ENCODE peak calls at places on chromosomes 13 and 19, in six cellular contexts. V is ascending aorta, C is transverse colon, Z is body of pancreas, K is thoracic aorta, W is neural progenitor cell. U is an unnamed sample.

GRCh38 chr19:5075603-5076002 is 106.7 kb downstream of the KDM4B start:
- DNase-seq in W (no peak), V (no peak), C (no peak), K (no peak), Z (no peak), U (no peak)

GRCh38 chr19:17370026-17370587 is 7.0 kb downstream of the PLVAP start:
- DNase-seq in Z (peak; percentile 44), V (no peak), C (no peak), W (no peak), K (no peak), U (no peak)

GRCh38 chr13:74767031-74767430 is 632.8 kb upstream of the KLF12 start:
- DNase-seq in K (no peak), Z (peak; percentile 3), V (no peak), W (no peak), C (no peak), U (no peak)

GRCh38 chr19:39544201-39544903 is 4.4 kb upstream of the EID2 start:
- DNase-seq in C (no peak), V (no peak), Z (no peak), W (no peak), K (no peak), U (no peak)

GRCh38 chr19:4305253-4305612 is 835 bp downstream of the FSD1 start:
- DNase-seq in V (no peak), W (no peak), K (no peak), Z (no peak), C (no peak), U (no peak)

GRCh38 chr13:45398862-45399261 is 19.3 kb downstream of the SLC25A30 start:
- DNase-seq in W (no peak), C (no peak), K (no peak), Z (no peak), V (no peak), U (no peak)

GRCh38 chr19:32345261-32346207 is at the start of gene ZNF507:
- DNase-seq in Z (peak; percentile 79), C (peak; percentile 85), K (peak; percentile 38), W (peak; percentile 93), V (no peak), U (peak; percentile 94)

GRCh38 chr13:98691360-98691759 is 61.1 kb downstream of the SLC15A1 start:
- DNase-seq in Z (no peak), K (no peak), W (no peak), C (no peak), V (no peak), U (no peak)

GRCh38 chr13:36804588-36804987 is 14.4 kb upstream of the RFXAP start:
- DNase-seq in Z (no peak), C (no peak), W (no peak), K (no peak), V (no peak), U (no peak)

GRCh38 chr13:72555601-72556000 is 171.8 kb downstream of the MZT1 start:
- DNase-seq in W (no peak), K (no peak), V (no peak), Z (no peak), C (no peak), U (no peak)

GRCh38 chr19:40663712-40664692 is 26.4 kb downstream of the NUMBL start:
- DNase-seq in C (no peak), Z (peak; percentile 27), V (no peak), K (no peak), W (no peak), U (no peak)

GRCh38 chr13:34358811-34359513 is 541.0 kb downstream of the RFC3 start:
- DNase-seq in V (no peak), C (no peak), K (no peak), W (no peak), Z (peak; percentile 22), U (no peak)

GRCh38 chr13:113122571-113123225 is at the start of gene F10:
- DNase-seq in Z (peak; percentile 75), W (peak; percentile 72), V (no peak), C (peak; percentile 78), K (no peak), U (peak; percentile 79)

GRCh38 chr13:97125051-97125809 is 96.9 kb upstream of the MBNL2 start:
- DNase-seq in K (no peak), V (no peak), C (no peak), W (peak; percentile 38), Z (peak; percentile 54), U (no peak)

GRCh38 chr13:50065712-50066111 is 50.5 kb downstream of the KCNRG start:
- DNase-seq in V (no peak), W (no peak), C (no peak), K (no peak), Z (no peak), U (no peak)

GRCh38 chr13:50072676-50073075 is 57.4 kb downstream of the KCNRG start:
- DNase-seq in K (no peak), C (no peak), V (no peak), W (no peak), Z (no peak), U (no peak)

GRCh38 chr13:50071399-50071798 is 56.2 kb downstream of the KCNRG start:
- DNase-seq in Z (no peak), W (no peak), K (no peak), V (no peak), C (no peak), U (no peak)

GRCh38 chr13:50068508-50068907 is 53.3 kb downstream of the KCNRG start:
- DNase-seq in V (no peak), K (no peak), W (no peak), Z (no peak), C (no peak), U (no peak)

DNA sequence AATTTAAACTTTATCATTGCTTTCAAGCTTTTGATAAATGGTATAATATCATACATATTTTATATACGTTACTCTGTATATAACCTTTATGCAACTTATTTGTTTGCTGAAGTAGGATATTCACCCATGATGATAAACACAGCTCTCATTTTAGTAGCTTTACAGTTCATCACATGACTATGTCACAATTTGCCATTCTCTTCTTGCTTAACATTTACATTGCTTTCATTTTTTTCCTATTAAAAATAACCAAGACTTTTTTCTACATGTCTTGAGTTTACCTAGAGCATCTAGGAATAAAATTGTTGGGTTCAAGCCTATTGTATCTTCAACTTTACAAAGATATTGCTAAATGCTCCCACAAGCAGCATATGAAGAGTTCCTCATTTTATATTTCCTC is 54.0 kb downstream of the KCNRG start:
- DNase-seq in Z (no peak), C (no peak), W (no peak), V (no peak), K (no peak), U (no peak)
- H3K4me1 ChIP-seq in Z (peaks cover 3% of the 10 kb centered on the region), C (no peaks in the 10 kb centered on the region), W (no peaks in the 10 kb centered on the region), V (no peaks in the 10 kb centered on the region), K (peaks cover 67% of the 10 kb centered on the region), U (peaks cover 39% of the 10 kb centered on the region)

GRCh38 chr19:55062735-55063491 is at the start of gene RDH13:
- DNase-seq in W (peak; percentile 97), V (peak; percentile 78), Z (peak; percentile 98), K (peak; percentile 94), C (peak; percentile 98), U (peak; percentile 95)

GRCh38 chr19:55053735-55054134 is 9.2 kb downstream of the RDH13 start:
- DNase-seq in V (no peak), K (no peak), Z (no peak), C (no peak), W (no peak), U (no peak)

GRCh38 chr19:55056827-55057226 is 6.1 kb downstream of the RDH13 start:
- DNase-seq in Z (no peak), W (no peak), C (no peak), V (no peak), K (no peak), U (no peak)

GRCh38 chr19:55063492-55063843 is 520 bp upstream of the RDH13 start:
- DNase-seq in K (no peak), W (no peak), V (no peak), Z (no peak), C (no peak), U (no peak)

GRCh38 chr19:55058781-55059610 is 4.0 kb downstream of the RDH13 start:
- DNase-seq in Z (no peak), V (no peak), C (no peak), W (no peak), K (no peak), U (no peak)
- TF ChIP-seq CTCF in Z (no peak), V (no peak), C (no peak), W (peak; percentile 18), K (no peak), U (no peak)

DNA sequence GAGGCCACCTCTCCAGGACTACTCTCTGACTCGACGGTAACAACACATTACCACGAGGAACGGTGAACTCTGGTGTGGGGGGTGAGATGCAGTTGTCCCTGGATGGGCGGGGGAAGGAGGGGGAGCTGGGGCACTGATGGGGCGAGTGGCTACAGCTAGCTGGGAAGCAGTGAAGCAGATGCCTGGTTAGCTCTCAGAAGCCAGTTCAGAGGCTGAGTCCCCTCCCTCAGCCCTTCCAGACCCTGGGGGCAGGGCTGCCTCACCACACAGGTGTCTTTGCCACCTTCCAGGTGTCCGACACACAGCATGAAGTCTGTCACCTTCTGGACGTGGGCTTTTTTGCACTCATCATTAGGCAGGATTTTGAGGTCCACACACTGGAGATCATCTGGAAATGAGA is 4.0 kb downstream of the KLK1 start:
- DNase-seq in W (no peak), Z (no peak), K (no peak), V (no peak), C (no peak), U (no peak)
- H3K4me1 ChIP-seq in W (no peaks in the 10 kb centered on the region), Z (peaks cover 68% of the 10 kb centered on the region), K (no peaks in the 10 kb centered on the region), V (no peaks in the 10 kb centered on the region), C (peaks cover 3% of the 10 kb centered on the region), U (peaks cover 4% of the 10 kb centered on the region)

GRCh38 chr13:20353973-20354372 is 121.9 kb upstream of the GJB6 start:
- DNase-seq in W (no peak), C (no peak), Z (no peak), K (no peak), V (no peak), U (no peak)
- TF ChIP-seq CTCF in W (peak; percentile 4), C (no peak), Z (no peak), K (no peak), V (no peak), U (no peak)

GRCh38 chr19:46197314-46198070 is 32.0 kb upstream of the IGFL1 start:
- DNase-seq in K (no peak), C (no peak), Z (no peak), W (no peak), V (no peak), U (no peak)
- H3K4me1 ChIP-seq in K (no peaks in the 10 kb centered on the region), C (no peaks in the 10 kb centered on the region), Z (no peaks in the 10 kb centered on the region), W (no peaks in the 10 kb centered on the region), V (no peaks in the 10 kb centered on the region), U (no peaks in the 10 kb centered on the region)

U was measured in left lung.